ENCODE peak calls at places on chromosomes 12 and 14, in seven cellular contexts. C is astrocyte of the spinal cord; I is fibroblast of lung; X is CD8-positive, alpha-beta T cell; F is right lobe of liver; Y is upper lobe of right lung; R is coronary artery. Q is an unnamed sample.

GRCh38 chr14:68526420-68527105 is 266.3 kb downstream of the ZFP36L1 start:
- DNase-seq in I (no peak), R (no peak), X (no peak), F (peak; percentile 80), Y (peak; percentile 78), C (no peak), Q (no peak)

GRCh38 chr12:113247123-113248045 is 26.1 kb downstream of the TPCN1 start:
- DNase-seq in R (no peak), X (no peak), F (no peak), C (peak; percentile 54), Y (no peak), I (peak; percentile 45), Q (no peak)

GRCh38 chr14:55416866-55417265 is 5.2 kb upstream of the ATG14 start:
- DNase-seq in X (no peak), F (no peak), I (no peak), C (no peak), R (no peak), Y (no peak), Q (no peak)

GRCh38 chr12:6229224-6229748 is 29.1 kb downstream of the CD9 start:
- DNase-seq in Y (no peak), R (no peak), C (no peak), F (no peak), I (peak; percentile 58), X (no peak), Q (no peak)

GRCh38 chr14:91870001-91870400 is 2.7 kb upstream of the TC2N start:
- DNase-seq in R (no peak), X (no peak), C (no peak), Y (no peak), F (no peak), I (no peak), Q (no peak)

GRCh38 chr12:51020448-51021182 is 5.6 kb downstream of the SLC11A2 start:
- DNase-seq in F (no peak), Y (no peak), I (no peak), R (no peak), C (no peak), X (no peak), Q (no peak)

GRCh38 chr12:89098390-89099102 is 253.8 kb downstream of the DUSP6 start:
- DNase-seq in X (no peak), Y (no peak), I (peak; percentile 5), F (peak; percentile 51), C (no peak), R (no peak), Q (peak; percentile 30)

GRCh38 chr12:59808317-59808910 is 212.6 kb downstream of the SLC16A7 start:
- DNase-seq in R (no peak), I (peak; percentile 70), X (no peak), Y (no peak), C (peak; percentile 47), F (no peak), Q (no peak)

GRCh38 chr14:24688030-24688658 is 54.2 kb upstream of the GZMB start:
- DNase-seq in X (no peak), I (no peak), Y (no peak), R (no peak), C (no peak), F (no peak), Q (no peak)

GRCh38 chr14:55739967-55740707 is 160.1 kb downstream of the KTN1 start:
- DNase-seq in Y (no peak), F (no peak), C (no peak), I (no peak), R (no peak), X (no peak), Q (no peak)

GRCh38 chr12:90908465-90908864 is 46.5 kb downstream of the CCER1 start:
- DNase-seq in R (no peak), X (no peak), Y (no peak), I (peak; percentile 72), C (peak; percentile 74), F (no peak), Q (no peak)

GRCh38 chr14:68978550-68978911 is 571 bp downstream of the ACTN1 start:
- DNase-seq in R (no peak), F (peak; percentile 75), X (no peak), Y (peak; percentile 91), I (peak; percentile 62), C (no peak), Q (peak; percentile 71)

GRCh38 chr12:109393437-109394345 is 46.0 kb downstream of the MYO1H start:
- DNase-seq in F (peak; percentile 50), I (peak; percentile 65), C (peak; percentile 58), R (no peak), Y (no peak), X (no peak), Q (no peak)

GRCh38 chr12:89391726-89392336 is 39.5 kb upstream of the DUSP6 start:
- DNase-seq in F (no peak), C (no peak), R (no peak), X (no peak), I (no peak), Y (no peak), Q (no peak)

GRCh38 chr14:51901475-51902024 is 41.1 kb downstream of the GNG2 start:
- DNase-seq in C (no peak), X (no peak), I (no peak), Y (no peak), R (no peak), F (no peak), Q (no peak)

GRCh38 chr12:84807249-84807648 is 105.3 kb downstream of the SLC6A15 start:
- DNase-seq in I (peak; percentile 22), X (no peak), Y (no peak), R (no peak), F (no peak), C (peak; percentile 32), Q (no peak)

GRCh38 chr14:68549966-68550705 is 242.7 kb downstream of the ZFP36L1 start:
- DNase-seq in F (no peak), X (no peak), Y (no peak), I (peak; percentile 58), C (peak; percentile 41), R (no peak), Q (no peak)

GRCh38 chr14:89266754-89267153 is 150.3 kb downstream of the FOXN3 start:
- DNase-seq in X (no peak), R (peak; percentile 38), Y (no peak), I (peak; percentile 10), C (peak; percentile 43), F (no peak), Q (no peak)

GRCh38 chr14:93970589-93970966 is 5.8 kb downstream of the ASB2 start:
- DNase-seq in Y (no peak), R (no peak), X (peak; percentile 46), F (no peak), I (no peak), C (no peak), Q (no peak)

GRCh38 chr14:33959692-33960151 is 8.8 kb upstream of the EGLN3 start:
- DNase-seq in I (no peak), F (no peak), X (no peak), Y (no peak), C (no peak), R (no peak), Q (no peak)
- TF ChIP-seq CTCF in I (no peak), F (no peak), X (no peak), Y (no peak), C (no peak), R (no peak), Q (no peak)

DNA sequence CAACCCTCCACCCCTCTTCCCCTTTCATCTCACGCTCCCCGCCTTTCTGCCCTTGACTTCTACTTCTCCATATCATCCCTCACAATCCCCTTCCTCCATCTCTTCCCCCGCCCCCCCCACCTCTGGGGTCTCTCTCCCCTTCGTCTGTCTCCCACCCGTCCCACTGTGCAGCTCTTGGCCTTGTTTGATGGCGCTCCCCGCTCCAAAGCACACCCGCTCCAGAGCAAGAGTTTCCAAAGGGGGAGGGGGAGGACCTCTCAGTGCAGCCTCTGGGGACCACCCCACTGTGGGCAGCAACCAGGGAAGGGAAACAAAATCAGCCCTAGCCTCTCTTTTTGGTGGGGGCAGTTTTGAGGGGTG is 774 bp downstream of the CHGA start:
- DNase-seq in I (no peak), C (no peak), F (no peak), X (no peak), Y (no peak), R (no peak), Q (no peak)
- H3K4me3 ChIP-seq in I (no peak overlapping the region), C (no peak overlapping the region), F (no peak overlapping the region), X (no peak overlapping the region), Y (no peak overlapping the region), R (no peak overlapping the region), Q (no peak overlapping the region)

DNA sequence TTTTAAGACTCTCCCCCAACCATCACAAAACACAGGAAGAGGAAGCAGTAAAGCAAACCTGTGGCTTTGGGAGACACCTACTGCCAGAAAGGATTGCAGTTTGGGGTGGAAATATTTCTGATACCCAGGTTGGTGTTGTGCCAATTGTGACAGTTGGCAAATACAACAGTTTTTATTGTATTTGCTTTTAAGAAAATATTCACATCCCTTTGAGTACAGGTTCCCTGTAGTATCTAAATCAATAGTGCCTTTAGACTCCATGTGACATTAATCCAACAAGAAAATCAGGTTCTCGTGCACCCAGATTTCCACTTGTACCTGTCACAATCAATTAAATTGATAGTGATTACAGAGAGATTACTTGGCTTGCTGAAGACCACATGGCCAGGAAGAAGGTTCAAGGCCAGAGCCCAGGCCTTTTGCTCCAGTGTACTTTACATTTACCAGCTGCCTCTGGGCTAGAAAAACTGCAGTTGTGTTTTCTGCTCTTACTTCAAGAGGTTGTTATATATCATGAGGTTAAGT is 361.2 kb downstream of the ATP23 start:
- DNase-seq in I (no peak), Y (no peak), X (no peak), C (no peak), R (no peak), F (no peak), Q (no peak)
- TF ChIP-seq CTCF in I (no peak), Y (no peak), X (no peak), C (no peak), R (no peak), F (peak; percentile 6), Q (peak; percentile 32)

DNA sequence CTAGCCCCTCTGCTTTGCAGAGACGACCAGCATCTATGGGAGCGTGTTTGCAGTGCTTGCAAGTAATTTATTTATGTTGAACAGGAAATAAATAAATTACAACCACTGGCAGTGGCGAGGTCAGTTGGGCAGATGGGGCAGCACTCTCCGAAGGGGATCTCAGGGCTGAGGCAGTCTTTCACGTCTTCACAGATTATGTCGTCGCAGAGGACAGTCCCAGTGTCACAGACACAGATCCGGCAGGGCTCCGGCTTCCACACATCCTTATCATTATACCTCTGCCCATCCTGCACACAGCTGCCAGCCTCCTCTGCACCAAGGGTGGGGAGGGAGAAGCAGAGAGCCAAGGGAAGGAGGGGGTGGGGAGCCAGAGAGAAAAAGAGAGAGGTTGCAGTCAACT is 4.5 kb downstream of the COL2A1 start:
- DNase-seq in R (no peak), I (no peak), F (no peak), C (no peak), X (no peak), Y (no peak), Q (no peak)
- H3K4me3 ChIP-seq in R (no peak overlapping the region), I (no peak overlapping the region), F (no peak overlapping the region), C (no peak overlapping the region), X (no peak overlapping the region), Y (no peak overlapping the region), Q (no peak overlapping the region)